ENCODE peak calls at places on chromosome 4, in four cellular contexts. One of them, this sample, is unnamed.

GRCh38 chr4:47486306-47486705 is 1.2 kb downstream of the ATP10D start:
- DNase-seq in endodermal cell: no peak
- DNase-seq in neural progenitor cell: no peak
- DNase-seq in H9: no peak
- DNase-seq in this sample: no peak

GRCh38 chr4:55406545-55406944 is 10.8 kb downstream of the TMEM165 start:
- DNase-seq in endodermal cell: no peak
- DNase-seq in neural progenitor cell: no peak
- DNase-seq in H9: no peak
- DNase-seq in this sample: no peak

GRCh38 chr4:53841711-53842110 is 222.7 kb downstream of the CHIC2 start:
- DNase-seq in H9: no peak
- DNase-seq in neural progenitor cell: no peak
- DNase-seq in endodermal cell: no peak
- DNase-seq in this sample: no peak

GRCh38 chr4:75980576-75980975 is 10.2 kb downstream of the SDAD1 start:
- DNase-seq in neural progenitor cell: no peak
- DNase-seq in endodermal cell: no peak
- DNase-seq in H9: no peak
- DNase-seq in this sample: no peak

GRCh38 chr4:129220254-129220653 is 124.3 kb downstream of the C4orf33 start:
- DNase-seq in neural progenitor cell: no peak
- DNase-seq in H9: no peak
- DNase-seq in endodermal cell: no peak
- DNase-seq in this sample: no peak

GRCh38 chr4:33080262-33080661 is 2360.1 kb downstream of the PCDH7 start:
- DNase-seq in H9: no peak
- DNase-seq in neural progenitor cell: peak; percentile 2
- DNase-seq in endodermal cell: no peak
- DNase-seq in this sample: no peak

GRCh38 chr4:1045193-1045594 is 33.8 kb downstream of the FGFRL1 start:
- DNase-seq in H9: no peak
- DNase-seq in neural progenitor cell: no peak
- DNase-seq in endodermal cell: peak; percentile 39
- DNase-seq in this sample: no peak

GRCh38 chr4:83240379-83240875 is 44.2 kb downstream of the COQ2 start:
- DNase-seq in endodermal cell: no peak
- DNase-seq in neural progenitor cell: no peak
- DNase-seq in H9: no peak
- DNase-seq in this sample: no peak

GRCh38 chr4:8030121-8030781 is 90.6 kb upstream of the AFAP1 start:
- DNase-seq in H9: no peak
- DNase-seq in neural progenitor cell: no peak
- DNase-seq in endodermal cell: no peak
- DNase-seq in this sample: no peak

GRCh38 chr4:55754754-55755350 is 64.7 kb upstream of the EXOC1L start:
- DNase-seq in H9: no peak
- DNase-seq in neural progenitor cell: no peak
- DNase-seq in endodermal cell: no peak
- DNase-seq in this sample: no peak

GRCh38 chr4:65951177-65951576 is 280.9 kb upstream of the EPHA5 start:
- DNase-seq in H9: no peak
- DNase-seq in endodermal cell: no peak
- DNase-seq in neural progenitor cell: no peak
- DNase-seq in this sample: no peak

GRCh38 chr4:98564847-98565246 is 93.6 kb downstream of the TSPAN5 start:
- DNase-seq in H9: no peak
- DNase-seq in neural progenitor cell: peak; percentile 52
- DNase-seq in endodermal cell: peak; percentile 63
- DNase-seq in this sample: no peak
- H3K9ac ChIP-seq in H9: no peak overlapping the region
- H3K9ac ChIP-seq in neural progenitor cell: no peak overlapping the region
- H3K9ac ChIP-seq in endodermal cell: no peak overlapping the region
- H3K9ac ChIP-seq in this sample: no peak overlapping the region

GRCh38 chr4:155106629-155107028 is 101.8 kb upstream of the NPY2R start:
- DNase-seq in endodermal cell: no peak
- DNase-seq in H9: no peak
- DNase-seq in neural progenitor cell: no peak
- DNase-seq in this sample: no peak
- H3K9ac ChIP-seq in endodermal cell: no peak overlapping the region
- H3K9ac ChIP-seq in H9: no peak overlapping the region
- H3K9ac ChIP-seq in neural progenitor cell: no peak overlapping the region
- H3K9ac ChIP-seq in this sample: peak overlapping the region; percentile 19

DNA sequence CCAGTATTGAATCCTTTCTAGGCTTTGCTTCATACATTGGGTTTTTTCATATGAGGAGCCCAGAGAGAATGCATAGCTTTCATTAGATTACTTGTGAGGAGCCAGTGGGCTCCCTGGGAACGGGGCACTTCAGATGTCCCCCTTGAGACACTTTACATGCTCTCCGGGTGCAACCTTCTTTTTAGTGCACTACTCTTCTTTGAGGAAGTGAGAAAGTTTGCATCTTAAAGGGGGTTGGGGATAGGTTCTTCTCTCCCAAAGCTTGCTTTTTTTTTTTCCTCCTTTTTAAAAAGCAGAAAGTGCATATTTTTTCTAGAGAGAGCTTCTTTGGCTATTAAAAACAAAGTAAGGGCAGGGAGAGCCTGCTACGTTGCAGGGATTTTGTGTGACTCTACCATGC is 4.3 kb downstream of the HADH start:
- DNase-seq in endodermal cell: no peak
- DNase-seq in neural progenitor cell: no peak
- DNase-seq in H9: no peak
- DNase-seq in this sample: no peak
- H3K9ac ChIP-seq in endodermal cell: no peak overlapping the region
- H3K9ac ChIP-seq in neural progenitor cell: no peak overlapping the region
- H3K9ac ChIP-seq in H9: no peak overlapping the region
- H3K9ac ChIP-seq in this sample: no peak overlapping the region

DNA sequence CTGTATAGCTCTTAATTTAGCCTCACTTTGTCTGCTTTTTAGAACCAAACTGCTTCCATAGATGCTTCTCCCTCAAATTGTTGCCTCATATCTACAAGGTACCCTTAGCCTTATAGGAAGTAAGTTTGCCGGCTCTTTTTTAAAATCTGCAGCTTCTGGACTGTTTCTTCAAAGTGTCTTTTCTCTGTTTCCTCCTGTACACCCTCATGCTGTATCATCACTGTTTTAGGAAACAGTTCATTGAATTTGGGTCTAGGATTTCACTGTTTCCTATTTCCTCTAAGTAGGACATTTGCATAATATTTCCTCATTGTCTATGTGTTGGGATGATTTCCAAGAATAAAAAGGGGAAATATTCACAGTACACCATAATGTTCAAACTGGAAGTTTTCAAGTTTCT is 42.9 kb downstream of the BANK1 start:
- DNase-seq in neural progenitor cell: no peak
- DNase-seq in H9: no peak
- DNase-seq in endodermal cell: no peak
- DNase-seq in this sample: no peak
- H3K9ac ChIP-seq in neural progenitor cell: no peak overlapping the region
- H3K9ac ChIP-seq in H9: no peak overlapping the region
- H3K9ac ChIP-seq in endodermal cell: no peak overlapping the region
- H3K9ac ChIP-seq in this sample: no peak overlapping the region

GRCh38 chr4:106021737-106022410 is 126.6 kb downstream of the NPNT start:
- DNase-seq in neural progenitor cell: no peak
- DNase-seq in endodermal cell: no peak
- DNase-seq in H9: no peak
- DNase-seq in this sample: no peak
- H3K9ac ChIP-seq in neural progenitor cell: no peak overlapping the region
- H3K9ac ChIP-seq in endodermal cell: no peak overlapping the region
- H3K9ac ChIP-seq in H9: no peak overlapping the region
- H3K9ac ChIP-seq in this sample: no peak overlapping the region

GRCh38 chr4:39061450-39061849 is 582 bp upstream of the KLHL5 start:
- DNase-seq in neural progenitor cell: no peak
- DNase-seq in endodermal cell: no peak
- DNase-seq in H9: no peak
- DNase-seq in this sample: no peak

GRCh38 chr4:39066371-39066770 is 4.3 kb downstream of the KLHL5 start:
- DNase-seq in neural progenitor cell: no peak
- DNase-seq in endodermal cell: no peak
- DNase-seq in H9: no peak
- DNase-seq in this sample: no peak

GRCh38 chr4:39067031-39067430 is 5.0 kb downstream of the KLHL5 start:
- DNase-seq in H9: no peak
- DNase-seq in neural progenitor cell: no peak
- DNase-seq in endodermal cell: no peak
- DNase-seq in this sample: no peak

GRCh38 chr4:39062094-39062493 is at the start of gene KLHL5:
- DNase-seq in H9: no peak
- DNase-seq in neural progenitor cell: peak; percentile 62
- DNase-seq in endodermal cell: no peak
- DNase-seq in this sample: no peak

GRCh38 chr4:39062499-39062898 is 467 bp downstream of the KLHL5 start:
- DNase-seq in neural progenitor cell: no peak
- DNase-seq in H9: no peak
- DNase-seq in endodermal cell: no peak
- DNase-seq in this sample: no peak
- H3K9ac ChIP-seq in neural progenitor cell: no peak overlapping the region
- H3K9ac ChIP-seq in H9: no peak overlapping the region
- H3K9ac ChIP-seq in endodermal cell: no peak overlapping the region
- H3K9ac ChIP-seq in this sample: no peak overlapping the region

GRCh38 chr4:145698507-145698906 is 18.6 kb downstream of the C4orf51 start:
- DNase-seq in neural progenitor cell: no peak
- DNase-seq in H9: no peak
- DNase-seq in endodermal cell: peak; percentile 61
- DNase-seq in this sample: no peak
- H3K9ac ChIP-seq in neural progenitor cell: no peak overlapping the region
- H3K9ac ChIP-seq in H9: no peak overlapping the region
- H3K9ac ChIP-seq in endodermal cell: no peak overlapping the region
- H3K9ac ChIP-seq in this sample: no peak overlapping the region

GRCh38 chr4:71211748-71212147 is 127.1 kb upstream of the SLC4A4 start:
- DNase-seq in neural progenitor cell: no peak
- DNase-seq in endodermal cell: no peak
- DNase-seq in H9: no peak
- DNase-seq in this sample: no peak
- H3K9ac ChIP-seq in neural progenitor cell: no peak overlapping the region
- H3K9ac ChIP-seq in endodermal cell: no peak overlapping the region
- H3K9ac ChIP-seq in H9: no peak overlapping the region
- H3K9ac ChIP-seq in this sample: no peak overlapping the region

GRCh38 chr4:105472871-105473339 is 957 bp downstream of the PPA2 start:
- DNase-seq in endodermal cell: no peak
- DNase-seq in H9: no peak
- DNase-seq in neural progenitor cell: peak; percentile 65
- DNase-seq in this sample: no peak

GRCh38 chr4:105471566-105472176 is 2.2 kb downstream of the PPA2 start:
- DNase-seq in neural progenitor cell: peak; percentile 80
- DNase-seq in H9: peak; percentile 73
- DNase-seq in endodermal cell: peak; percentile 88
- DNase-seq in this sample: peak; percentile 86

GRCh38 chr4:105473340-105474109 is at the start of gene PPA2:
- DNase-seq in neural progenitor cell: peak; percentile 94
- DNase-seq in endodermal cell: peak; percentile 93
- DNase-seq in H9: peak; percentile 86
- DNase-seq in this sample: peak; percentile 92

GRCh38 chr4:105474110-105474518 is 252 bp upstream of the PPA2 start:
- DNase-seq in neural progenitor cell: no peak
- DNase-seq in endodermal cell: no peak
- DNase-seq in H9: peak; percentile 88
- DNase-seq in this sample: peak; percentile 90
- H3K9ac ChIP-seq in neural progenitor cell: no peak overlapping the region
- H3K9ac ChIP-seq in endodermal cell: peak overlapping the region; percentile 96
- H3K9ac ChIP-seq in H9: no peak overlapping the region
- H3K9ac ChIP-seq in this sample: no peak overlapping the region

DNA sequence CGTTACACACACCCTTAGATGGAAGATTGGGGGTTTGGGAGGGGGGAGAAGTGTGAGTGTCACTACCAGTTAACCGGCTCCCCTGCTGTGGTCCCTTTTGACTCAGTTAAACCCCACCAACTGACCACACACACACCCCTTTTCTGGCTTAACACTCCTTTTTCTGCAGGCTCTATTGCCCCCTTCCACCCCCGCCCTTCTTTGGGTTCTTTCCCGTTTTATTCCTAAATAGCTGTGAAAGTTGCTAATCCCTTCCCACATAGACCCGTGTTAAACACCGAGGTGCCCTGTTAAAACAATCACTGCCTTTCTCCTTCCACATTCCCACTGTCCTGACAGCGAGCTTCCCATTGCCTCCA is 3.7 kb upstream of the NR3C2 start:
- DNase-seq in H9: no peak
- DNase-seq in endodermal cell: peak; percentile 56
- DNase-seq in neural progenitor cell: peak; percentile 64
- DNase-seq in this sample: peak; percentile 29
- H3K9ac ChIP-seq in H9: no peak overlapping the region
- H3K9ac ChIP-seq in endodermal cell: no peak overlapping the region
- H3K9ac ChIP-seq in neural progenitor cell: no peak overlapping the region
- H3K9ac ChIP-seq in this sample: peak overlapping the region; percentile 78

This sample was measured in colonic mucosa.